ENCODE peak calls at places on chromosomes 13 and 19, in four cellular contexts. V is H1, D is IMR-90, X is GM23248. J is an unnamed sample.
A peak's percentile ranks its signal among the peaks of the same experiment; 100 is the strongest.

GRCh38 chr13:72726721-72727416 is 560 bp downstream of the MZT1 start:
- DNase-seq in X (peak; percentile 66), D (no peak), V (no peak), J (peak; percentile 79)

GRCh38 chr13:43089912-43090498 is 66.6 kb downstream of the DNAJC15 start:
- DNase-seq in V (no peak), X (no peak), D (no peak), J (no peak)

GRCh38 chr19:6181119-6181518 is 45.7 kb downstream of the ACSBG2 start:
- DNase-seq in X (no peak), V (no peak), D (no peak), J (no peak)

GRCh38 chr13:95588721-95589120 is 36.2 kb downstream of the CLDN10 start:
- DNase-seq in D (peak; percentile 60), X (peak; percentile 50), V (no peak), J (no peak)

GRCh38 chr19:29809795-29810503 is 1.8 kb upstream of the CCNE1 start:
- DNase-seq in V (no peak), D (no peak), X (no peak), J (no peak)

GRCh38 chr13:30371649-30372265 is 50.5 kb upstream of the UBE2L5 start:
- DNase-seq in X (peak; percentile 86), D (peak; percentile 82), V (no peak), J (no peak)

GRCh38 chr13:31063734-31064133 is 98.0 kb downstream of the HSPH1 start:
- DNase-seq in X (no peak), D (no peak), V (no peak), J (no peak)

GRCh38 chr13:59247166-59247565 is 916.6 kb downstream of the DIAPH3 start:
- DNase-seq in V (no peak), X (no peak), D (no peak), J (no peak)

GRCh38 chr19:3593156-3593555 is 7.9 kb downstream of the GIPC3 start:
- DNase-seq in V (peak; percentile 63), X (no peak), D (no peak), J (peak; percentile 48)

GRCh38 chr13:110380359-110381028 is 73.4 kb downstream of the COL4A2 start:
- DNase-seq in V (no peak), X (peak; percentile 77), D (peak; percentile 98), J (no peak)

GRCh38 chr19:55226273-55226672 is 2.3 kb downstream of the TMEM86B start:
- DNase-seq in V (no peak), X (no peak), D (no peak), J (no peak)

GRCh38 chr19:15463865-15464371 is 426 bp downstream of the RASAL3 start:
- DNase-seq in V (no peak), X (no peak), D (no peak), J (no peak)

GRCh38 chr19:53365899-53366493 is 491 bp downstream of the ZNF525 start:
- DNase-seq in V (no peak), D (no peak), X (peak; percentile 63), J (peak; percentile 66)

GRCh38 chr13:93620366-93620765 is 393.8 kb downstream of the GPC6 start:
- DNase-seq in V (no peak), X (peak; percentile 63), D (no peak), J (no peak)

GRCh38 chr19:7159105-7159933 is 89.8 kb downstream of the ZNF557 start:
- DNase-seq in V (no peak), X (peak; percentile 99), D (peak; percentile 95), J (no peak)

GRCh38 chr13:113657851-113658741 is at the start of gene ATP4B:
- DNase-seq in V (no peak), D (no peak), X (no peak), J (no peak)

GRCh38 chr13:23707674-23708073 is 137.5 kb downstream of the TNFRSF19 start:
- DNase-seq in X (peak; percentile 50), V (no peak), D (peak; percentile 49), J (no peak)

GRCh38 chr19:32453736-32454135 is 48.2 kb downstream of the DPY19L3 start:
- DNase-seq in X (peak; percentile 6), V (no peak), D (peak; percentile 54), J (no peak)

GRCh38 chr19:18465214-18465963 is 27.5 kb upstream of the ISYNA1 start:
- DNase-seq in D (no peak), V (no peak), X (no peak), J (no peak)

GRCh38 chr19:51948979-51949378 is 21.7 kb downstream of the ZNF613 start:
- DNase-seq in V (no peak), X (peak; percentile 57), D (peak; percentile 23), J (no peak)

GRCh38 chr13:42996584-42996983 is 4.5 kb upstream of the EPSTI1 start:
- DNase-seq in V (no peak), D (peak; percentile 98), X (peak; percentile 92), J (no peak)

GRCh38 chr13:99905224-99905623 is 66.3 kb downstream of the ZIC5 start:
- DNase-seq in X (no peak), D (no peak), V (no peak), J (no peak)

GRCh38 chr13:29472317-29472961 is 123.0 kb downstream of the SLC7A1 start:
- DNase-seq in V (peak; percentile 78), X (peak; percentile 79), D (peak; percentile 58), J (peak; percentile 84)

GRCh38 chr13:91459485-91459884 is 61.1 kb downstream of the GPC5 start:
- DNase-seq in D (no peak), V (no peak), X (no peak), J (no peak)

GRCh38 chr19:55437410-55437809 is 5.7 kb downstream of the SHISA7 start:
- DNase-seq in V (peak; percentile 87), D (peak; percentile 56), X (peak; percentile 76), J (peak; percentile 90)

GRCh38 chr19:33177417-33177976 is 16.6 kb upstream of the LRP3 start:
- DNase-seq in V (peak; percentile 63), X (peak; percentile 90), D (no peak), J (peak; percentile 79)

GRCh38 chr13:112012705-112013085 is 54.3 kb upstream of the SOX1 start:
- DNase-seq in V (no peak), X (no peak), D (no peak), J (no peak)

GRCh38 chr13:39913339-39913738 is 257.9 kb downstream of the COG6 start:
- DNase-seq in V (no peak), X (no peak), D (no peak), J (no peak)

GRCh38 chr19:5115771-5116202 is 146.9 kb downstream of the KDM4B start:
- DNase-seq in X (peak; percentile 65), D (peak; percentile 17), V (no peak), J (no peak)

DNA sequence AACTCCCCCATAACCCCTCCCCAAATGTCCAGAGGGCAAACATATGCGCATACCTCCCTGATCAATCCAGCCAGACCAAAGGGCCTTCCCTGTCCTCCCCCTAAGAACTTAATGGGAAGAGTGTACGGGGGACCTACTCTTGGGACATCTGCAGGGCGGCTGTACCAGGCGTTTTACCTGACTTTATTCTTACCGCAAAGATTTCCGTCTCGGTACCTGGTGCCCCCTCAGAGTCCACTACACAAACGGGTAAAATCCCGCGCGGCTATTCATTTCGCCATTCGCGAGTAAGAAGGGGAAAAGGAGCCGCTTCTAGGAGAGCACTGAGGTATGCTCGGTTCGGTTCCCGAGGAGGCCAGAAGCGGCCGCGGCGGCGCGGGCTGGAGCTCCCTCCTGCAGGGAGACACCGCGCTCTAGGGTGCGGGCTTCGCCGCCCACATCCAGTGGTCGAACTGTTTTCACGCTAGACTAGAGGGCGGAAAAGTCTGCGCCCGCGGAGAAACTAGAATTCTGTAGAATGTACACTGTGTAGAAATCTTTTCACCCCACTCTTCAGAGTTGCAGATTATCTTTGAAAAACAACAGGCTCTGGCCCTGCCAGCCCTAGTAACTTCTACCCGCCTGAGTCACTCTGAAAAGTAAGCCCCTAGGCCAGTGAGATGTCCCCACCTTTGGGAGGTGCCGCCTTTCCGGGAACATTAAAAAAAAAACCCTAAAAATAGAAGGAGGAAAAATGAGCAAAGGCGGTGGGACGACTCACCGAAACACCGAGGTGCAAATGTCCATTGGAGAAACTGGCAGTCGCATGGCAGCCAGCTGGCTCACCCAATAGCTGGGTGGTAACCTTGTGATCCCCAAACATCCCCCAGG is 3.8 kb upstream of the TSHZ3 start:
- DNase-seq in V (peak; percentile 65), X (no peak), D (no peak), J (peak; percentile 54)
- H3K4me2 ChIP-seq in V (peak overlapping the region; percentile 86), X (no peak overlapping the region), D (peak overlapping the region; percentile 95), J (peak overlapping the region; percentile 90)

DNA sequence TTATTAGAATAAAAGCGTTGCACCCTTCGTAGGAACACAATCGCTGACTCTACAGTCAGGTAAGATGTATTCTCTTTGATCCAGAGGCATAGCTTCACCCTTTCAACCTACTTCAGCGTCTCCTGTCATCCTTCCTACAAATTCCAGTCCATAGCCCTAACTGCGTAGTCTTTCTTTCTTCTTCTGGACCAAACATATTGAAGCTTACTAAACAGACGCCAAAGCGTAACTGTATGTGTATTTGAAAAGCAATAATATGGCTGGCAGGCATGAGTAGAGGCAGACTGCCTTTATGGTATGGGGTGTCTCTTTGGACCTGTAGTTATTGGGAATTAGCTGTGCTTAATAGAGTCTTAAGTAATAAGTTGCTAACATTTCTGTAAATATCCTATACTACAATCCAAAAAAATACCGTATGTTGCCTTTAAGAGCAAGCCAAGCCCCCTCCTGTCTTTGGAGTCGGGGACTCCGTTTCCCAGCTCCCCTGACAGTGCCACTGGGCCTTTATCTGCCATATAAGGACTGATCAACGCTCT is 392 bp upstream of the ZNF548 start:
- DNase-seq in V (no peak), D (no peak), X (no peak), J (no peak)
- H3K9ac ChIP-seq in V (no peak overlapping the region), D (peak overlapping the region; percentile 18), X (peak overlapping the region; percentile 97), J (no peak overlapping the region)

GRCh38 chr13:76939215-76939614 is 9.1 kb upstream of the ACOD1 start:
- DNase-seq in X (peak; percentile 73), D (peak; percentile 41), V (no peak), J (no peak)

GRCh38 chr13:76944457-76944856 is 3.9 kb upstream of the ACOD1 start:
- DNase-seq in D (peak; percentile 68), V (no peak), X (peak; percentile 88), J (no peak)

GRCh38 chr13:76943646-76944045 is 4.7 kb upstream of the ACOD1 start:
- DNase-seq in V (no peak), D (no peak), X (no peak), J (no peak)

GRCh38 chr13:76937416-76937815 is 10.9 kb upstream of the ACOD1 start:
- DNase-seq in X (peak; percentile 93), V (no peak), D (peak; percentile 97), J (no peak)

DNA sequence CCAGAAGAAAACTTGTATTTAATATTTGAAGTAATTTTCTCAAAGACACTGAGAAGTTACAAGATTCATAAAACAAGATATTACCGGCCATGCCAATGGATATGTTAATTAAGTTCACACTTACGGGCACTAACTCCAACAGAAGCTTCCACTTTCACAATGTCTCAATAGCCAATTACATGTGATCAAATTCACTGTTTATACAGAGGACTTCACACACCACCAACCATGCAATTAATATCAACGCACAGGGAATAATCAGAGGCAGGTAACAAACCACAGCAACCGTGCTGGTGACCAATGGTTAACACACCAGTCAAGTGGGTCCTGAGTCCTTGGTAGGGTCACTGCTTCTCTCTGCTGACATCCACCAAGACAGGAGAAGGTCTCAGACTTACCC is 5.9 kb upstream of the ACOD1 start:
- DNase-seq in X (no peak), V (no peak), D (no peak), J (no peak)
- H3K4me2 ChIP-seq in X (no peak overlapping the region), V (no peak overlapping the region), D (no peak overlapping the region), J (no peak overlapping the region)

GRCh38 chr19:48968179-48968661 is 3.1 kb downstream of the FTL start:
- DNase-seq in V (no peak), X (peak; percentile 43), D (peak; percentile 49), J (no peak)

GRCh38 chr19:48966541-48967345 is 1.6 kb downstream of the FTL start:
- DNase-seq in X (peak; percentile 39), D (no peak), V (no peak), J (peak; percentile 79)

GRCh38 chr19:48965806-48966540 is 864 bp downstream of the FTL start:
- DNase-seq in V (peak; percentile 89), D (peak; percentile 76), X (peak; percentile 92), J (peak; percentile 95)

GRCh38 chr19:48968813-48969218 is 3.7 kb downstream of the FTL start:
- DNase-seq in X (no peak), D (no peak), V (no peak), J (no peak)

GRCh38 chr19:48967346-48968178 is 2.5 kb downstream of the FTL start:
- DNase-seq in D (peak; percentile 67), V (no peak), X (peak; percentile 58), J (no peak)
- H3K9ac ChIP-seq in D (no peak overlapping the region), V (no peak overlapping the region), X (peak overlapping the region; percentile 95), J (no peak overlapping the region)